ENCODE peak calls at places on chromosomes 11 and 22, in four cellular contexts. One of them, this sample, is unnamed. For H3K4me1, the result is how much of the 10 kb centered on the place peaks cover.

GRCh38 chr11:394858-395655 is 1.0 kb downstream of the PKP3 start:
- DNase-seq in CD8-positive, alpha-beta T cell: no peak
- DNase-seq in heart right ventricle: no peak
- DNase-seq in mammary epithelial cell: no peak
- DNase-seq in this sample: no peak

GRCh38 chr22:33652596-33652995 is 267.7 kb downstream of the LARGE1 start:
- DNase-seq in CD8-positive, alpha-beta T cell: no peak
- DNase-seq in heart right ventricle: no peak
- DNase-seq in mammary epithelial cell: peak
- DNase-seq in this sample: no peak

GRCh38 chr11:62132188-62132587 is 8.4 kb downstream of the INCENP start:
- DNase-seq in CD8-positive, alpha-beta T cell: no peak
- DNase-seq in heart right ventricle: no peak
- DNase-seq in mammary epithelial cell: peak
- DNase-seq in this sample: no peak

GRCh38 chr11:103942646-103943045 is 93.8 kb upstream of the DDI1 start:
- DNase-seq in CD8-positive, alpha-beta T cell: no peak
- DNase-seq in heart right ventricle: no peak
- DNase-seq in mammary epithelial cell: no peak
- DNase-seq in this sample: no peak

GRCh38 chr22:25357056-25357455 is 137.6 kb downstream of the CRYBB2 start:
- DNase-seq in CD8-positive, alpha-beta T cell: no peak
- DNase-seq in heart right ventricle: no peak
- DNase-seq in mammary epithelial cell: no peak
- DNase-seq in this sample: peak

GRCh38 chr11:79344765-79345164 is 96.1 kb downstream of the TENM4 start:
- DNase-seq in CD8-positive, alpha-beta T cell: no peak
- DNase-seq in heart right ventricle: no peak
- DNase-seq in mammary epithelial cell: no peak
- DNase-seq in this sample: no peak

GRCh38 chr11:90753546-90753945 is 530.7 kb upstream of the CHORDC1 start:
- DNase-seq in CD8-positive, alpha-beta T cell: no peak
- DNase-seq in heart right ventricle: no peak
- DNase-seq in mammary epithelial cell: peak
- DNase-seq in this sample: no peak

GRCh38 chr22:47190957-47191323 is 428.5 kb downstream of the TBC1D22A start:
- DNase-seq in CD8-positive, alpha-beta T cell: no peak
- DNase-seq in heart right ventricle: no peak
- DNase-seq in mammary epithelial cell: no peak
- DNase-seq in this sample: peak

GRCh38 chr11:3015796-3016195 is 23.7 kb upstream of the NAP1L4 start:
- DNase-seq in CD8-positive, alpha-beta T cell: no peak
- DNase-seq in heart right ventricle: no peak
- DNase-seq in mammary epithelial cell: no peak
- DNase-seq in this sample: no peak

GRCh38 chr11:5626191-5626590 is 1.4 kb downstream of the TRIM34 start:
- DNase-seq in CD8-positive, alpha-beta T cell: no peak
- DNase-seq in heart right ventricle: no peak
- DNase-seq in mammary epithelial cell: no peak
- DNase-seq in this sample: no peak

GRCh38 chr11:128472128-128473110 is 114.9 kb downstream of the ETS1 start:
- DNase-seq in CD8-positive, alpha-beta T cell: peak
- DNase-seq in heart right ventricle: no peak
- DNase-seq in mammary epithelial cell: peak
- DNase-seq in this sample: no peak

GRCh38 chr22:23256986-23257888 is 76.9 kb downstream of the BCR start:
- DNase-seq in CD8-positive, alpha-beta T cell: no peak
- DNase-seq in heart right ventricle: peak
- DNase-seq in mammary epithelial cell: peak
- DNase-seq in this sample: no peak

GRCh38 chr22:44348963-44349950 is 36.5 kb upstream of the SHISAL1 start:
- DNase-seq in CD8-positive, alpha-beta T cell: no peak
- DNase-seq in heart right ventricle: no peak
- DNase-seq in mammary epithelial cell: no peak
- DNase-seq in this sample: no peak

GRCh38 chr11:91173701-91174100 is 950.9 kb upstream of the CHORDC1 start:
- DNase-seq in CD8-positive, alpha-beta T cell: no peak
- DNase-seq in heart right ventricle: no peak
- DNase-seq in mammary epithelial cell: peak
- DNase-seq in this sample: no peak

GRCh38 chr11:118834428-118835028 is 43.6 kb upstream of the DDX6 start:
- DNase-seq in CD8-positive, alpha-beta T cell: no peak
- DNase-seq in heart right ventricle: no peak
- DNase-seq in mammary epithelial cell: no peak
- DNase-seq in this sample: no peak

GRCh38 chr22:46569055-46569847 is 31.8 kb upstream of the CELSR1 start:
- DNase-seq in CD8-positive, alpha-beta T cell: no peak
- DNase-seq in heart right ventricle: no peak
- DNase-seq in mammary epithelial cell: no peak
- DNase-seq in this sample: no peak

GRCh38 chr11:116601734-116602636 is 170.8 kb downstream of the BUD13 start:
- DNase-seq in CD8-positive, alpha-beta T cell: no peak
- DNase-seq in heart right ventricle: no peak
- DNase-seq in mammary epithelial cell: no peak
- DNase-seq in this sample: no peak

GRCh38 chr11:94020777-94021615 is at the start of gene HEPHL1:
- DNase-seq in CD8-positive, alpha-beta T cell: no peak
- DNase-seq in heart right ventricle: no peak
- DNase-seq in mammary epithelial cell: peak
- DNase-seq in this sample: no peak

GRCh38 chr11:70746351-70746750 is 348.0 kb downstream of the CTTN start:
- DNase-seq in CD8-positive, alpha-beta T cell: no peak
- DNase-seq in heart right ventricle: no peak
- DNase-seq in mammary epithelial cell: no peak
- DNase-seq in this sample: no peak

GRCh38 chr11:95641506-95641905 is 148.1 kb downstream of the FAM76B start:
- DNase-seq in CD8-positive, alpha-beta T cell: no peak
- DNase-seq in heart right ventricle: no peak
- DNase-seq in mammary epithelial cell: peak
- DNase-seq in this sample: peak

GRCh38 chr11:72744474-72744873 is 7.7 kb downstream of the ARAP1 start:
- DNase-seq in CD8-positive, alpha-beta T cell: no peak
- DNase-seq in heart right ventricle: no peak
- DNase-seq in mammary epithelial cell: no peak
- DNase-seq in this sample: no peak
- H3K4me1 ChIP-seq in CD8-positive, alpha-beta T cell: half or more
- H3K4me1 ChIP-seq in heart right ventricle: under half
- H3K4me1 ChIP-seq in mammary epithelial cell: under half
- H3K4me1 ChIP-seq in this sample: half or more

DNA sequence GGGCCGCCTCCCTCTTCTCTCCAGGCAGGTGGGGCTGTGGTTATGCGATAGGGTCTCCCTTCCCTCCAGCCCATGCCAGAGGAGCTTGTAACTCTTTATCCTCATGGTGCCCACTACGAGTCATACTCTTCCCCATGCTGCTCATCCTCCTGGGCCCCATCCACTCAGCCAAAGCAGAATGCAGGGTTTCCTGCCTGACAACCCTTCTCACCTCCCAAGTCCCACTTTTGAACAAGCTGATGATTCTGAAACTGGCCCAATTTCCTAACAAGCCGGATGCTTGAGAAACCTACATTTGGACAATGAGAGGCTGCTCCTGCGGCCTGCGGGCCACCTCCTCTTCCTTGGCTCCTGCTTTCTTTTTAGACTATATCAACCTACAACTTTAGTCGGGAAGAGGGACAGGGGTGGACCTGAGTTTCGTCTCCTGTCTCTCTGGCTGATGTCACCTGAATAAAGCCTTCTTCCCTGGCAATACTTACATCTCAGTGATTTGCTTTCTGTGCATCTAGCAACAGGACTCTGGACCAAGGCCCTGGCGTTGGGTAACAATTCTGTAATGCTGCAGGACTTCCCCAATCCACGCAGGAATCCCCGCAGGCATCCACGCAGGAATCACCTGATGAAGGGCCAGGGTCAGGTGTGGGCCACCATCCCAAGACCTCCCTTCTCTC is 1.5 kb upstream of the NDUFS8 start:
- DNase-seq in CD8-positive, alpha-beta T cell: no peak
- DNase-seq in heart right ventricle: no peak
- DNase-seq in mammary epithelial cell: peak
- DNase-seq in this sample: no peak
- H3K4me1 ChIP-seq in CD8-positive, alpha-beta T cell: under half
- H3K4me1 ChIP-seq in heart right ventricle: under half
- H3K4me1 ChIP-seq in mammary epithelial cell: under half
- H3K4me1 ChIP-seq in this sample: under half

GRCh38 chr11:12840871-12841516 is 166.8 kb downstream of the TEAD1 start:
- DNase-seq in CD8-positive, alpha-beta T cell: no peak
- DNase-seq in heart right ventricle: no peak
- DNase-seq in mammary epithelial cell: peak
- DNase-seq in this sample: no peak
- H3K4me1 ChIP-seq in CD8-positive, alpha-beta T cell: under half
- H3K4me1 ChIP-seq in heart right ventricle: under half
- H3K4me1 ChIP-seq in mammary epithelial cell: under half
- H3K4me1 ChIP-seq in this sample: under half

DNA sequence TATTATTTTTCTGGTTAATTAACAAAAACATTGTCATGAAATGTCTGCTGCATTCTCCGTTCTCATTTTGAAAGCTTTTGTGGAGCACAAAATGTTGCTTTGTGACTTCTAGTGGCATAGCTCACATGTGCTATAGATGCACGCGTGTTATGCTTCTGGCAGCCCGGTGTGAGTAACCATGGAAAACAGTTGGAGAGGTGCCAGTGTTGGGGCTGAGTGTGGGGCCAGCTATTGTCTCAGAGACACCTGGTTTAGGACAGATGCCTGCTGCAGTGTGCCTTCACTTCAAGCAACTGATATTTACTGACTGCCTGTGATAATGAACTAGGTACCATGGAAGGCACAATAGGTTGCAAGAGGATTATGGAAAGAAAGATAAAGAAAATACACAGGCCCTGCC is 760.6 kb downstream of the NTM start:
- DNase-seq in CD8-positive, alpha-beta T cell: no peak
- DNase-seq in heart right ventricle: no peak
- DNase-seq in mammary epithelial cell: no peak
- DNase-seq in this sample: no peak
- H3K4me1 ChIP-seq in CD8-positive, alpha-beta T cell: under half
- H3K4me1 ChIP-seq in heart right ventricle: under half
- H3K4me1 ChIP-seq in mammary epithelial cell: under half
- H3K4me1 ChIP-seq in this sample: under half

GRCh38 chr11:111445586-111445985 is 66.5 kb upstream of the POU2AF1 start:
- DNase-seq in CD8-positive, alpha-beta T cell: no peak
- DNase-seq in heart right ventricle: peak
- DNase-seq in mammary epithelial cell: no peak
- DNase-seq in this sample: no peak
- H3K4me1 ChIP-seq in CD8-positive, alpha-beta T cell: under half
- H3K4me1 ChIP-seq in heart right ventricle: under half
- H3K4me1 ChIP-seq in mammary epithelial cell: under half
- H3K4me1 ChIP-seq in this sample: under half

DNA sequence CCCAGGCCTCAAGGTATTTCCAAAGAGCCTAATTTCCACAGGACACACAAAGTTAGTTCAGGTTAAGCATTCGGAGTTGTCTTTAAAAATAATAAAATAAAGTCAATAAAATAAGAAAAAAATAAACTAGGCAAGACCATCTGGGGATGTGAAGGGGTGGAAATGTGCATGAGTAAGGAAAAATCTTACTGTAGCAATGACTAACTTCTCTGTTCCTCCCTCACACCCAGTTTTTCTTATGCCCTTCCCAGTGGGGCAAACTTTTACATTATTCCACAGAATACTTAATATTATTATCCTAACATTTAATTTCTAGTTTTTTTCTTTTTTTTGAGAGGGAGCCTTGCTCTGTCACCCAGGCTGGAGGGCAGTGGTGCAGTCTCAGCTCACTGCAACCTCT is 21.8 kb upstream of the OR6X1 start:
- DNase-seq in CD8-positive, alpha-beta T cell: no peak
- DNase-seq in heart right ventricle: no peak
- DNase-seq in mammary epithelial cell: no peak
- DNase-seq in this sample: no peak
- H3K4me1 ChIP-seq in CD8-positive, alpha-beta T cell: under half
- H3K4me1 ChIP-seq in heart right ventricle: under half
- H3K4me1 ChIP-seq in mammary epithelial cell: under half
- H3K4me1 ChIP-seq in this sample: under half

GRCh38 chr22:17262976-17263375 is 43.7 kb upstream of the ADA2 start:
- DNase-seq in CD8-positive, alpha-beta T cell: no peak
- DNase-seq in heart right ventricle: no peak
- DNase-seq in mammary epithelial cell: no peak
- DNase-seq in this sample: no peak
- H3K4me1 ChIP-seq in CD8-positive, alpha-beta T cell: under half
- H3K4me1 ChIP-seq in heart right ventricle: under half
- H3K4me1 ChIP-seq in mammary epithelial cell: under half
- H3K4me1 ChIP-seq in this sample: under half

DNA sequence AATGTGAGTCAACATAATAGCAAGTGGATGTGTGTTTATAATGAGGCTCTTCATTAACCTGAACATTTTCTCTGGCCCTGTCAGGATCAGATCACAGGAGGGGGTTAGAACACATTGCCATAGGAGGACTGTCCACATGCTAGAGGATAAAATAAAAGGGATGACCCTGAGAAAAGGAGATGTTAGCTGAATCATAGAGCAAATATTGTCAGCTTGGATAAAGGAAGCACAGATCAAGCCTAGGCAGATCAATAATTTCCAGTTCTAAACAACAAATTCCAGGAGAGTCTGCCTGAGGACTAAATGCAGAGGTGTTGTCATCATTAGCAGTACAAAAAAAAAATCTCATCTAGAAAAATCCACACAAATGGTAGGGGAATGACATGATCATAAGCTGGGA is 337.9 kb downstream of the LRRC4C start:
- DNase-seq in CD8-positive, alpha-beta T cell: no peak
- DNase-seq in heart right ventricle: no peak
- DNase-seq in mammary epithelial cell: no peak
- DNase-seq in this sample: no peak
- H3K4me1 ChIP-seq in CD8-positive, alpha-beta T cell: under half
- H3K4me1 ChIP-seq in heart right ventricle: under half
- H3K4me1 ChIP-seq in mammary epithelial cell: under half
- H3K4me1 ChIP-seq in this sample: under half

GRCh38 chr11:65899356-65900124 is 648 bp downstream of the FOSL1 start:
- DNase-seq in CD8-positive, alpha-beta T cell: peak
- DNase-seq in heart right ventricle: peak
- DNase-seq in mammary epithelial cell: no peak
- DNase-seq in this sample: peak
- H3K4me1 ChIP-seq in CD8-positive, alpha-beta T cell: under half
- H3K4me1 ChIP-seq in heart right ventricle: under half
- H3K4me1 ChIP-seq in mammary epithelial cell: half or more
- H3K4me1 ChIP-seq in this sample: under half

GRCh38 chr11:76376746-76377558 is 4.0 kb downstream of the THAP12 start:
- DNase-seq in CD8-positive, alpha-beta T cell: no peak
- DNase-seq in heart right ventricle: no peak
- DNase-seq in mammary epithelial cell: no peak
- DNase-seq in this sample: no peak

GRCh38 chr11:76369406-76369805 is 11.5 kb downstream of the THAP12 start:
- DNase-seq in CD8-positive, alpha-beta T cell: no peak
- DNase-seq in heart right ventricle: no peak
- DNase-seq in mammary epithelial cell: no peak
- DNase-seq in this sample: no peak

GRCh38 chr11:76368497-76368896 is 12.4 kb downstream of the THAP12 start:
- DNase-seq in CD8-positive, alpha-beta T cell: no peak
- DNase-seq in heart right ventricle: no peak
- DNase-seq in mammary epithelial cell: no peak
- DNase-seq in this sample: no peak

DNA sequence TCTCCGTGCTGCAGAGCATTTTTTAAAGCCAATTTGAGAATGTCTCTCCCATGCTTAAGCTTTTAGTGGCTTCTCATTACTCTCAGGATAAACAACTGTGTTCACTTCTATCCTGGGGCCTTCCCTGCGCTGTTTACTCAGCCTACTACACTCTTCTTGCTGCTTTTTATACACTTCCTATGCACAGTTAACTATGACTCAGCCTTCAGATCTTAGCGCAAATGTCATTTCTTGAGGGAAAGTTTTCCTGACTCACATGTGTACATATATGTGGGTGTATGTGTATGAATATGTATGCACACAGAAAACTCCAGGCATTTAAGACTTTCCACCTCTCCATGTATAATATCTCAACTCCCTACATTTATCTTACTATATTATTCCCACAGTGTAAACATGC is 9.8 kb downstream of the THAP12 start:
- DNase-seq in CD8-positive, alpha-beta T cell: no peak
- DNase-seq in heart right ventricle: no peak
- DNase-seq in mammary epithelial cell: peak
- DNase-seq in this sample: no peak
- H3K4me1 ChIP-seq in CD8-positive, alpha-beta T cell: under half
- H3K4me1 ChIP-seq in heart right ventricle: under half
- H3K4me1 ChIP-seq in mammary epithelial cell: under half
- H3K4me1 ChIP-seq in this sample: under half

This sample was measured in upper lobe of right lung.